ENCODE peak calls at places on chromosomes 12 and 14, in nine cellular contexts. E is transverse colon, K is stomach, J is tibial nerve, Q is esophagus muscularis mucosa, Z is A549, C is suprapubic skin, X is sigmoid colon, H is K562. V is an unnamed sample.
A peak's percentile ranks its signal among the peaks of the same experiment; 100 is the strongest.

GRCh38 chr12:6779667-6780459 is 7.5 kb downstream of the LAG3 start:
- DNase-seq in E (no peak), K (no peak), J (no peak), Q (no peak), Z (no peak), C (no peak), X (no peak), H (no peak), V (no peak)

GRCh38 chr12:94180558-94181296 is 32.4 kb downstream of the PLXNC1 start:
- DNase-seq in E (no peak), K (no peak), J (no peak), Q (no peak), Z (no peak), C (no peak), X (no peak), H (no peak), V (no peak)

GRCh38 chr14:102985665-102986064 is 63.2 kb downstream of the AMN start:
- DNase-seq in E (no peak), K (no peak), J (no peak), Q (no peak), Z (no peak), C (no peak), X (no peak), H (no peak), V (no peak)

GRCh38 chr12:79975143-79975542 is 40.2 kb upstream of the PPP1R12A start:
- DNase-seq in E (no peak), K (no peak), J (no peak), Q (no peak), Z (no peak), C (no peak), X (no peak), H (no peak), V (no peak)

GRCh38 chr14:59352951-59353350 is 112.2 kb downstream of the GPR135 start:
- DNase-seq in E (no peak), K (no peak), J (no peak), Q (no peak), Z (no peak), C (no peak), X (no peak), H (no peak), V (no peak)

GRCh38 chr12:15732341-15733061 is 56.7 kb downstream of the EPS8 start:
- DNase-seq in E (no peak), K (no peak), J (no peak), Q (no peak), Z (peak; percentile 74), C (no peak), X (no peak), H (no peak), V (no peak)

GRCh38 chr12:66428261-66428660 is 126.0 kb downstream of the HELB start:
- DNase-seq in E (no peak), K (no peak), J (no peak), Q (no peak), Z (no peak), C (no peak), X (no peak), H (no peak), V (no peak)

GRCh38 chr12:100234591-100235304 is 32.1 kb downstream of the DEPDC4 start:
- DNase-seq in E (no peak), K (no peak), J (no peak), Q (no peak), Z (peak; percentile 59), C (no peak), X (no peak), H (peak; percentile 52), V (no peak)

GRCh38 chr12:124562796-124563181 is 4.6 kb downstream of the NCOR2 start:
- DNase-seq in E (no peak), K (no peak), J (no peak), Q (no peak), Z (no peak), C (no peak), X (no peak), H (no peak), V (no peak)

GRCh38 chr12:132476038-132476414 is 13.9 kb upstream of the FBRSL1 start:
- DNase-seq in E (no peak), K (no peak), J (no peak), Q (no peak), Z (no peak), C (no peak), X (no peak), H (no peak), V (no peak)

GRCh38 chr14:63045234-63045611 is at the start of gene KCNH5:
- DNase-seq in E (no peak), K (no peak), J (no peak), Q (no peak), Z (peak; percentile 14), C (no peak), X (no peak), H (no peak), V (no peak)

GRCh38 chr14:91835920-91836843 is 31.2 kb downstream of the TC2N start:
- DNase-seq in E (peak; percentile 92), K (peak; percentile 96), J (peak; percentile 57), Q (no peak), Z (peak; percentile 76), C (peak; percentile 93), X (peak; percentile 91), H (peak; percentile 81), V (peak; percentile 47)

GRCh38 chr12:30989754-30990153 is 63.2 kb downstream of the TSPAN11 start:
- DNase-seq in E (peak; percentile 38), K (no peak), J (no peak), Q (no peak), Z (peak; percentile 41), C (no peak), X (no peak), H (peak; percentile 19), V (no peak)

GRCh38 chr14:67680121-67680602 is 5.7 kb upstream of the VTI1B start:
- DNase-seq in E (no peak), K (no peak), J (no peak), Q (no peak), Z (peak; percentile 16), C (no peak), X (no peak), H (peak; percentile 81), V (no peak)
- TF ChIP-seq EP300 in E (no peak), K (no peak), J (no peak), Q (no peak), Z (no peak), C (no peak), X (no peak), H (peak; percentile 88), V (no peak)

DNA sequence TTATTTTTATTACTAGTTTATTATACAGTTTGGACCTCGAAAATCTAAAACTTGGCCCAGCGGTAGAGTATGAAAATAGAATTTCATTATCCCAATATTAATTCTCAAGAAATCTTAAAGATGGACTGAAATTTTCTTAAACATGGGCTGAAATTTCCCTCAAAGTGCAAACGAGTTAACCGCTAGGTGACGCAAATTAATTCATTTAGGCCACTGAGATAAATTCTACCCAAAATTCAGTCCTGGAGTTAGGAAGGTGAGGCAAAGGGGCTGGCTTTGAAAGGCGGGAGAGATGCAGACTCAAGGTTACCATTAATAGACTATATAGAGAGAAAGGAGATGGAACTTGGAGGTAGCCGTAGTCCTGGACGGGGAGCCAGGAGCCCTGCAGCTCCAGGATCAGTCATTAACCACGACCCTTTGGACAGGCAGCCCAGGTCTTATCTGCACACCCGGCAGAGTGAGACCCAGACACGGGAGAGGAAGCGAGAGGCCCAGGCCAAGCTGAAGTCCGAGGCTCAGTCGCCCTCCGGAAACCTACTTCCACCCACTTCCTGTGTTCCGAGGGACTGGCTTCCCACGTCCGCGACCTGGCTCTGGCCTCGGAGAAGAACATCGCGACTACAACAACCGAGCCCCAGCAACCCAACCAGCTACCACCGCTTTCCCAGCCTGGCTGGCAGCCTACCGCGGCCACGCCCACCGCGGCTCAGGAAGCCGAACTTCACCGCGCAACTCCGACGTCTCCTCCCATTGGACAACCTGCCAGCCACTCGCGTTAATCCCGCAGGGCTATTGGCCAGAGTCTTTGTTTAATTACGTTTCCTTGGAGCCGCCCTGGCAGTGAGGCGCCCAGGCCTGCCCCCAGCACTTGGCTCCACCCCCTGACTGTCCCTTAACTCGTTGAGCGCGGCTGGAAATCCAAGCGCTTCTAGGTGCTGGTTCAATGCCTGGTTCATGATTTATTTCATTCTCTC is at the start of gene EFCAB11:
- DNase-seq in E (peak; percentile 97), K (peak; percentile 98), J (peak; percentile 92), Q (peak; percentile 99), Z (peak; percentile 97), C (peak; percentile 98), X (peak; percentile 99), H (peak; percentile 96), V (peak; percentile 97)
- TF ChIP-seq POLR2A in E (peak; percentile 41), K (no peak), J (no peak), Q (no peak), Z (peak; percentile 56), C (no peak), X (no peak), H (peak; percentile 90), V (no peak)

DNA sequence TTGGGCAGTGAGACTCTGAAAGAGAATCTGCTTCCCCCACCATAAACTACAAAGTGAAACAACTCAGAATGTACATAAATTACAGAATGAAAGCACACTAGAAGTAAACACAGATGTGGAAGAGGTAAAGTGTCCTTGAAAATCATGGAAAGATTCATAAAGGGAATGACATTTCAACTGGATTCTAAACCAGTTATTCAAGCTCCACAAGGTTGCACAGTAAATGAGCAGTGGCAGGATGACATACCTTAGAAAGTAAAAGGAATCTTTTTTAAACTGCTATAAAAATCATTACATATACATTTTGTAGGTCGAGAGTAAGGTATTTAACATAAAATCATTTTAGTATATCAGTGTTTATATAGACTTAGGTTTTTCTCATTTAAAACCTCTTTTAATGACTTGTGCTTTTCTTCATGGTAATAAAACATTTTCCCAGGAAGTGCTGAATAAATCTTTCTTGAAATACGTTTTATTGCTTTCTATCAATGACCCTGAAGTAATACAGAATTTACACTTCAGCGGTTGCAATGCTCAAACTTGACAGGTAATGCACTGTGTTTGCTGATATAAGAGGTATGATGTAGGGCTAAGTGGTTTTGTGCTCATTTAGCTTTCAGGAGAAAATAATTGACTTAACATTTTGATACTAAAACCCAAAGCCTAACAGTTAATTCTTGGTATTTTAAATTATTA is 270.6 kb downstream of the NAV3 start:
- DNase-seq in E (no peak), K (no peak), J (no peak), Q (no peak), Z (no peak), C (no peak), X (no peak), H (no peak), V (no peak)
- TF ChIP-seq EP300 in E (no peak), K (no peak), J (no peak), Q (no peak), Z (no peak), C (no peak), X (no peak), H (no peak), V (no peak)

GRCh38 chr12:131204416-131205311 is 251.0 kb downstream of the ADGRD1 start:
- DNase-seq in E (no peak), K (no peak), J (no peak), Q (peak; percentile 83), Z (no peak), C (no peak), X (peak; percentile 51), H (no peak), V (no peak)

GRCh38 chr12:131205534-131205933 is 251.8 kb downstream of the ADGRD1 start:
- DNase-seq in E (no peak), K (no peak), J (no peak), Q (peak; percentile 79), Z (no peak), C (no peak), X (no peak), H (no peak), V (no peak)

GRCh38 chr12:131203666-131204415 is 250.1 kb downstream of the ADGRD1 start:
- DNase-seq in E (no peak), K (no peak), J (no peak), Q (peak; percentile 82), Z (no peak), C (no peak), X (no peak), H (no peak), V (no peak)

GRCh38 chr12:131199221-131199620 is 245.5 kb downstream of the ADGRD1 start:
- DNase-seq in E (no peak), K (no peak), J (no peak), Q (no peak), Z (no peak), C (no peak), X (no peak), H (no peak), V (no peak)

GRCh38 chr12:131202592-131203378 is 249.1 kb downstream of the ADGRD1 start:
- DNase-seq in E (no peak), K (no peak), J (no peak), Q (peak; percentile 64), Z (no peak), C (no peak), X (no peak), H (no peak), V (no peak)
- TF ChIP-seq POLR2A in E (no peak), K (no peak), J (no peak), Q (no peak), Z (no peak), C (no peak), X (no peak), H (no peak), V (no peak)